ENCODE peak calls at places on chromosomes 5 and 9, in ten cellular contexts. D is HepG2, R is heart left ventricle, I is body of pancreas, J is right lobe of liver, F is suprapubic skin, Q is HCT116, Y is prostate gland, P is stomach, H is uterus. W is an unnamed sample. For H3K36me3, the result is how much of the 10 kb centered on the place peaks cover.

GRCh38 chr5:58317009-58317408 is 142.9 kb downstream of the PLK2 start:
- DNase-seq in D (no peak), R (no peak), I (no peak), J (no peak), F (no peak), Q (no peak), Y (no peak), P (no peak), H (peak), W (no peak)

GRCh38 chr9:128836509-128837145 is 7.0 kb upstream of the SPOUT1 start:
- DNase-seq in D (no peak), R (no peak), I (no peak), J (peak), F (no peak), Q (no peak), Y (no peak), P (no peak), H (no peak), W (no peak)

GRCh38 chr9:126301985-126302603 is 24.5 kb upstream of the MVB12B start:
- DNase-seq in D (peak), R (no peak), I (peak), J (no peak), F (no peak), Q (peak), Y (peak), P (peak), H (peak), W (peak)

GRCh38 chr5:9853309-9853708 is 223.2 kb upstream of the TAS2R1 start:
- DNase-seq in D (no peak), R (no peak), I (no peak), J (no peak), F (no peak), Q (no peak), Y (no peak), P (no peak), H (no peak), W (no peak)

GRCh38 chr9:23743041-23743440 is 83.0 kb downstream of the ELAVL2 start:
- DNase-seq in D (no peak), R (no peak), I (no peak), J (no peak), F (no peak), Q (no peak), Y (no peak), P (no peak), H (no peak), W (no peak)

GRCh38 chr5:128378636-128379035 is 159.4 kb downstream of the FBN2 start:
- DNase-seq in D (no peak), R (no peak), I (no peak), J (no peak), F (no peak), Q (no peak), Y (no peak), P (no peak), H (no peak), W (no peak)

GRCh38 chr5:148559461-148559860 is 94.9 kb downstream of the HTR4 start:
- DNase-seq in D (no peak), R (no peak), I (peak), J (no peak), F (no peak), Q (no peak), Y (peak), P (peak), H (no peak), W (no peak)

GRCh38 chr5:1194378-1194777 is 7.0 kb upstream of the SLC6A19 start:
- DNase-seq in D (no peak), R (no peak), I (no peak), J (no peak), F (no peak), Q (no peak), Y (no peak), P (no peak), H (no peak), W (no peak)

GRCh38 chr9:110517483-110517882 is 62.1 kb downstream of the SVEP1 start:
- DNase-seq in D (no peak), R (no peak), I (no peak), J (no peak), F (no peak), Q (no peak), Y (no peak), P (no peak), H (no peak), W (no peak)

GRCh38 chr5:147176422-147176821 is 58.4 kb upstream of the STK32A start:
- DNase-seq in D (no peak), R (no peak), I (peak), J (no peak), F (no peak), Q (no peak), Y (no peak), P (no peak), H (no peak), W (no peak)

GRCh38 chr9:93076101-93076791 is 17.7 kb downstream of the SUSD3 start:
- DNase-seq in D (no peak), R (no peak), I (no peak), J (no peak), F (no peak), Q (no peak), Y (no peak), P (no peak), H (no peak), W (no peak)
- H3K36me3 ChIP-seq in D (under half), R (under half), I (under half), J (under half), F (under half), Q (under half), Y (under half), P (under half), H (under half), W (under half)

DNA sequence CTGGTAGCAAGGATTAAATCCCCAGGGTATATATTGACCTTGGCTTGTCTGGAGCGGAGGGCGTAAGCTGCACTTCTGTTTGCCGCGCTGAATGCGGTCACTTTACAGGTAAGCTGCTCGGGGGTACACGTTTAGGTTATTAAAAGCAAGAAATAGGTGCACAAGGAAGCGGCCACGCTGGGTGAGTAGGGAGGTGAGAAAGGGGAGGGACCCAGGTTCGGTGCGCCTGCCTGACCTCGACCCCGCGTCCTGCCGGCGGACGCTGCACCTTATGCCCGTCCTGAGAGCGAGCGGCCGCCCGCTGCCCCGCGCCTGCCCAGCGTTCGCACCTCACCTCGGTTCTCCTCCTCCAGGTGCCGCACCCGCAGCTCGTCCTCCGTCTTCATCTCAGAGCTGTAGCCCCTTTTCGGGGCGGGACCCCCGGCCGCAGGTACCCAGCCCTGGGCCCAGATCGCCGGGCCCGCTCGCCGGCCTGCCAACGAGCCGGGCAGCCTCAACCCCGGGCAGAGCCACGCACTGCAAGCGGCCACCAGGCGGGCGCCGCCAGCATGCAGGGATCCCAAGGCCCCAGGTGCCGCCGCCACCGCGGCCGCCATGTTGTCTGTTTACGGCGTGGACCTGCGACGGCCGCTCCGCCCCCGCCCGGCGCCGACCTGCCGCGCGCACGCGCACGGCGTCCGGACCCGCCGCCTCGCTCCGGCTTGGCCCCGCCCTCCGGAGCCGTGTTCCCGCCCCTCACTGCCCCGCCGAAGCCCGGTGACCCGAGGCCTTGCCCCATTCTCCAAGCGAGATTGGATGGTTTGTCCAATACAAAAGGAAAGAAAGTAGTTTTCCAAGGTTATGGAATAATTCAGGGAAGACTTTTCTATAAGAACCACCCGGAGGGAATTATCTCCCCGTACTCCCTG is at the start of gene AUH:
- DNase-seq in D (peak), R (peak), I (peak), J (peak), F (peak), Q (peak), Y (peak), P (peak), H (peak), W (peak)
- TF ChIP-seq POLR2A in D (peak), R (no peak), I (peak), J (peak), F (no peak), Q (no peak), Y (peak), P (no peak), H (peak), W (peak)

GRCh38 chr5:38941912-38942311 is 96.1 kb downstream of the OSMR start:
- DNase-seq in D (no peak), R (no peak), I (no peak), J (no peak), F (no peak), Q (no peak), Y (no peak), P (no peak), H (no peak), W (no peak)
- H3K27ac ChIP-seq in D (no peak), R (no peak), I (no peak), J (no peak), F (no peak), Q (no peak), Y (no peak), P (no peak), H (no peak), W (no peak)

GRCh38 chr5:54544044-54544443 is 26.5 kb downstream of the SNX18 start:
- DNase-seq in D (no peak), R (no peak), I (no peak), J (no peak), F (no peak), Q (no peak), Y (no peak), P (no peak), H (no peak), W (no peak)
- H3K36me3 ChIP-seq in D (under half), R (under half), I (under half), J (under half), F (under half), Q (under half), Y (under half), P (under half), H (under half), W (under half)

GRCh38 chr9:36470891-36471290 is 70.8 kb upstream of the RNF38 start:
- DNase-seq in D (no peak), R (peak), I (peak), J (peak), F (no peak), Q (no peak), Y (peak), P (peak), H (peak), W (peak)
- TF ChIP-seq POLR2A in D (no peak), R (no peak), I (no peak), J (no peak), F (no peak), Q (no peak), Y (no peak), P (no peak), H (no peak), W (no peak)

DNA sequence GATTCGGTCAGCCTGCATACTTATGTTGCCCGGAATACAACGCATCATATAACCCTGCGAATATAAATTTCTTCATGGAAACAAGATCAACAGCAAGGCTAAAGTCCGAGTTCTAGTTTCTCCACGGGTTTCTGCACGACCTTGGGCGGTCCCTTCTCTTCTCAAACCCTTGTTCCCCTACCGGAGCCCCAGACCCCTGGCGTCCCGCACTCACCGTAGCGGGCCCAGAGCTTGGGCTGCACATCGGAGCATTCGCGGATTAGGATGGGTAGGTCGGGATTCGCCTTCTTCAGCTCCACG is 438 bp downstream of the NDUFA2 start:
- DNase-seq in D (no peak), R (no peak), I (no peak), J (no peak), F (no peak), Q (no peak), Y (no peak), P (no peak), H (no peak), W (no peak)
- H3K27ac ChIP-seq in D (peak), R (peak), I (peak), J (peak), F (peak), Q (peak), Y (peak), P (peak), H (peak), W (peak)

GRCh38 chr9:138060881-138061280 is 183.3 kb downstream of the CACNA1B start:
- DNase-seq in D (no peak), R (peak), I (no peak), J (no peak), F (peak), Q (no peak), Y (no peak), P (no peak), H (no peak), W (no peak)

GRCh38 chr9:138059196-138059595 is 181.6 kb downstream of the CACNA1B start:
- DNase-seq in D (no peak), R (peak), I (no peak), J (no peak), F (peak), Q (no peak), Y (no peak), P (no peak), H (no peak), W (no peak)

GRCh38 chr9:138060365-138060764 is 182.8 kb downstream of the CACNA1B start:
- DNase-seq in D (no peak), R (peak), I (no peak), J (no peak), F (peak), Q (no peak), Y (no peak), P (no peak), H (no peak), W (no peak)

GRCh38 chr9:138057726-138058125 is 180.1 kb downstream of the CACNA1B start:
- DNase-seq in D (no peak), R (peak), I (no peak), J (no peak), F (peak), Q (no peak), Y (no peak), P (no peak), H (no peak), W (no peak)

GRCh38 chr9:138058181-138058580 is 180.6 kb downstream of the CACNA1B start:
- DNase-seq in D (no peak), R (peak), I (no peak), J (no peak), F (peak), Q (no peak), Y (no peak), P (no peak), H (no peak), W (peak)
- H3K36me3 ChIP-seq in D (under half), R (under half), I (under half), J (under half), F (under half), Q (under half), Y (under half), P (under half), H (under half), W (under half)